ENCODE peak calls at places on chromosomes 5 and 9, in four cellular contexts. Y, E, W and L are unnamed samples.

GRCh38 chr9:134662143-134662876 is 20.7 kb downstream of the COL5A1 start:
- DNase-seq in W (no peak), E (no peak), Y (no peak), L (no peak)

GRCh38 chr5:13987843-13988464 is 43.5 kb upstream of the DNAH5 start:
- DNase-seq in Y (peak), W (peak), E (no peak), L (no peak)

GRCh38 chr5:100838048-100838473 is 65.0 kb downstream of the ST8SIA4 start:
- DNase-seq in W (no peak), E (no peak), Y (no peak), L (no peak)

GRCh38 chr5:111929892-111930291 is 172.9 kb upstream of the NREP start:
- DNase-seq in E (no peak), W (no peak), Y (no peak), L (no peak)

GRCh38 chr5:106376522-106376921 is 1294.2 kb downstream of the EFNA5 start:
- DNase-seq in Y (no peak), E (no peak), W (no peak), L (no peak)

GRCh38 chr5:82601862-82602261 is 323.7 kb upstream of the RPS23 start:
- DNase-seq in Y (no peak), W (no peak), E (no peak), L (no peak)

GRCh38 chr5:158590936-158591863 is 508.5 kb downstream of the EBF1 start:
- DNase-seq in Y (no peak), W (no peak), E (no peak), L (peak)

GRCh38 chr5:54080833-54081232 is 229.5 kb downstream of the ARL15 start:
- DNase-seq in E (no peak), Y (no peak), W (no peak), L (no peak)

GRCh38 chr5:66440202-66440680 is 156.0 kb upstream of the MAST4 start:
- DNase-seq in Y (no peak), W (no peak), E (no peak), L (no peak)

GRCh38 chr5:20056933-20057332 is 68.9 kb upstream of the CDH18 start:
- DNase-seq in Y (no peak), E (no peak), W (no peak), L (no peak)

GRCh38 chr9:113875917-113876805 is at the start of gene ZNF618:
- DNase-seq in Y (no peak), E (no peak), W (peak), L (peak)

GRCh38 chr5:38413696-38414095 is 142.8 kb downstream of the LIFR start:
- DNase-seq in E (no peak), W (no peak), Y (no peak), L (no peak)

GRCh38 chr5:98458004-98458403 is 315.5 kb upstream of the RGMB start:
- DNase-seq in W (no peak), E (no peak), Y (no peak), L (no peak)

GRCh38 chr5:133398646-133399081 is 213.7 kb downstream of the FSTL4 start:
- DNase-seq in W (no peak), Y (no peak), E (peak), L (no peak)

GRCh38 chr9:37511006-37511714 is 25.4 kb downstream of the POLR1E start:
- DNase-seq in W (peak), Y (peak), E (no peak), L (peak)

GRCh38 chr9:92740446-92740961 is 24.1 kb downstream of the BICD2 start:
- DNase-seq in Y (no peak), W (no peak), E (no peak), L (no peak)

GRCh38 chr5:91269198-91269597 is 113.9 kb downstream of the ARRDC3 start:
- DNase-seq in E (no peak), Y (no peak), W (no peak), L (no peak)
- TF ChIP-seq TAF1 in E (no peak), Y (no peak), W (no peak), L (no peak)

DNA sequence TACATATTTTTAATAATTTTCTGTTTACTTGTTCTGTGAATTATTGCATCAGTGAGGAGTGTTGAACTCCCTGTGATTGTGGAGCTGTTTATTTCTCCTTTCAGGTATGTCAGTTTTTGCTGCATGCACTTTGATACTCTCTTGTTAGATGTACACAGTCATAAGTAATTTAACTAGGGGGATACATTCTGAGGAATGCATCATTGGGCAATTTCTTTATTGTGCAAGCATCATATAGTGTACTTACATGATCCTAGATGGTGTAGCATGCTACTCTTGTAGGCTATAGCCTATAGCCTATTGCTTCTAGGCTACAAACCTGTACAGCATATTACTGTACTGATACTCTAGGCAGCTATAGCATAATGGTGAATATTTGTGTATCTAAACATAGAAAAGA is 9.5 kb downstream of the DENND4C start:
- DNase-seq in E (no peak), Y (peak), W (no peak), L (no peak)
- TF ChIP-seq ZNF274 in E (no peak), Y (no peak), W (no peak), L (no peak)

DNA sequence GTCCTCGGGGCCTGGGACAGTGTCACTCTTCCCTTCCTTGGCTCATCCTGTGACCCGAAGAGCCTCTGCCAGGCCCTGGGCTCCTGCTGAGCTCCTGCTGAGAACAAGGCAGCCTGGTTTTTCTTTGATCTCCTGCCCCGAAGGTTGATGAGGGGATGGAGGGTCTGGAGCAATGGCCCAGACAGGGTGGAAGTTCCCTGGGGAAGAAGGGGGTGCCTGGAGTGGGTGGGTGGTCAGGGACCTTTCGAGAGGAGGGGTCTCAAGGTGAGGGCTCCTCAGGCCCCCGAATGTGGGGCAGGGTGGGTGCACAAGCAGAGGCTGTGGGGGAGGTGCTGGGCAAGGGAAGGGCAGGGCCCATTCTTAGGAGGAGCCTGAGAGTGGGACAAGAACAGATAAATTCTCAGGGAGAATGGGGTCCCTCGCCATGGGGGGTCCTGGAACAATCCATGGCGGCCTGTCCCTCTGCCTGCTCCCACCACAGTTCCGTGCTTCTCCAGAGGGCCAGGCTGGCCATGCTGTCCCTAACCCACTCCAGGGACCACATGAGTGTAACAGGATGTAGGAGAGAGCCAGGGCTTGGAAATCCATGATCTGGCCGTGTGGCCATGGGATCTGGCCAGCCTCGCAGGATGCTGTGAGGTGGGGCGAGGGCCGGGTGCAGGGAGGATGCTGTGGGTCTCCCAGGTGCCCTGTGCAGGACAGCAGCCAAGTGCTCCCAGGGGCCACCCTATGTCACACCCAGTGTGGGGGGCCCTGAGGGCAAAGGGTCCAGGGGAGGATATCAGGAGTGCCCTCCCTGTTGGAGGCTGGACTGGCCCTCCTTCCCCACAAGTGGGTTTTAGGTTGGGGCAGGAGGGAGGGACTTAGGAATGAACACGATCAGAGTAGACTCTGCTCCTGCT is 128.5 kb upstream of the LPCAT1 start:
- DNase-seq in Y (no peak), E (no peak), W (no peak), L (no peak)
- TF ChIP-seq TAF1 in Y (no peak), E (no peak), W (no peak), L (no peak)

DNA sequence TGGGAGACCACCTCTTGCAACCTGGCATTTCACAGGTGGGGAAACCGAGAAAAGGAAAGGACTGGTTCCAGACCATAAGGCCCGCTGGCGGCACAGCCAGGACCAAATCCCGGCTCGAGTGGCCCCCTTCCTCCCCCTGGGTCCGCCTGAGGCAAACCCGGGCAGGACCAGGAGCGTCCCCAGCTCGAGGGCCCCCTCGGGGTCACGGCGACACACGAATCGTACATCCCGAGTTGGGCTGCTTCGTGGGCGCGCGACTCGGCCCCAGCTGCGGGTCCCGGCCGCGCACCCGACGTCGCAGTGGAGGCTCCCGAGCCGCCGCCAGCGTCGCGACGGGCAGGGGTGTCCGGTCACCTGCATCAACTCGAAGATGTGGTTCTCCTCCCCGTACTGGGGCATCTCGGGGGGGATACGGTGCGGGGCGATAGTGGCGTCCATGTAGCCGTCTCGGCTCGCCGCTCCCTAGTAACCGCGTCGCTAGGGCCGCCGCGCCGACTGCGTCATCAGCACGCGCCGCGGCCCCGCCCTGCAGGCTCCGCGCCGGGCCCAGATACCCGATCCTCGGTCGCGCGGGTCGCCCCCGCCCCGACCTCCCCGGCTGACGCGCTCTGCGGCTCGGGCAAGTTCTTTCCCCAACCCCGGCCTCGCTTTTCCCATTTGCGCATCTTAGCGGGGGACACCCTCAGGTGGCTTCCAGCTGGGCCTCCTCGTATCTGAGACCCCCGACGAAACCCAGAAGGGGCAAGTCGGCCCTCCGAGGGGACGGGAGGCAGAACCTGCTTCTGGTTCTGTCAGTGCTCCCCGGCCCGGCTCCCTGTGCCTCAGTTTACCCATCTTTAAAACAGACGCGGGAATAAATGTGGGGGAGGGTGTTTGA is at the start of gene AK8:
- DNase-seq in E (no peak), W (peak), Y (peak), L (peak)
- TF ChIP-seq ZNF274 in E (no peak), W (no peak), Y (no peak), L (no peak)

GRCh38 chr5:42570946-42571625 is 147.8 kb downstream of the GHR start:
- DNase-seq in W (no peak), Y (no peak), E (no peak), L (no peak)

GRCh38 chr5:42571626-42571960 is 148.4 kb downstream of the GHR start:
- DNase-seq in E (no peak), W (no peak), Y (no peak), L (no peak)

GRCh38 chr5:42572313-42572712 is 149.1 kb downstream of the GHR start:
- DNase-seq in E (no peak), W (no peak), Y (no peak), L (no peak)

GRCh38 chr5:42569953-42570548 is 146.8 kb downstream of the GHR start:
- DNase-seq in W (no peak), E (no peak), Y (no peak), L (no peak)

GRCh38 chr5:42573386-42573785 is 150.1 kb downstream of the GHR start:
- DNase-seq in W (no peak), Y (no peak), E (no peak), L (no peak)
- TF ChIP-seq TAF1 in W (no peak), Y (no peak), E (no peak), L (no peak)

GRCh38 chr9:5796298-5796697 is 36.6 kb downstream of the ERMP1 start:
- DNase-seq in E (no peak), W (no peak), Y (no peak), L (no peak)

GRCh38 chr9:5798581-5798980 is 34.3 kb downstream of the ERMP1 start:
- DNase-seq in E (no peak), Y (no peak), W (no peak), L (no peak)

GRCh38 chr9:5801739-5802113 is 31.2 kb downstream of the ERMP1 start:
- DNase-seq in E (no peak), Y (no peak), W (no peak), L (no peak)

GRCh38 chr9:5800969-5801738 is 31.8 kb downstream of the ERMP1 start:
- DNase-seq in Y (no peak), W (no peak), E (no peak), L (no peak)

GRCh38 chr9:5799314-5799713 is 33.6 kb downstream of the ERMP1 start:
- DNase-seq in W (peak), Y (peak), E (no peak), L (no peak)
- TF ChIP-seq ZNF274 in W (no peak), Y (no peak), E (no peak), L (no peak)

GRCh38 chr5:90386099-90386710 is 23.4 kb downstream of the CETN3 start:
- DNase-seq in E (no peak), Y (peak), W (peak), L (no peak)
- TF ChIP-seq TAF1 in E (no peak), Y (no peak), W (no peak), L (no peak)